ENCODE peak calls at places on chromosomes 5 and 9, in ten cellular contexts. S is left lobe of liver; P is NCI-H1436; L is H4; Z is AG09309; Y is stimulated activated CD4-positive, alpha-beta T cell treated with anti-CD3 and anti-CD28 coated beads, Interleukin-1b, Interleukin-23, amount 100 ng/mL, for 1 hour; M is GM20000; U is activated T-cell treated with anti-CD3 and anti-CD28 coated beads, Interleukin-2, amount 50 U/mL, for 72 hours; F is mesothelial cell of epicardium; V is stimulated activated CD8-positive, alpha-beta memory T cell treated with anti-CD3 and anti-CD28 coated beads, Interleukin-7, amount 100 ng/mL, for 24 hours. B is an unnamed sample.
A peak's percentile ranks its signal among the peaks of the same experiment; 100 is the strongest.

GRCh38 chr5:91487420-91487819 is 104.3 kb upstream of the ARRDC3 start:
- DNase-seq in S (no peak), P (no peak), L (no peak), Z (no peak), Y (no peak), M (no peak), U (no peak), F (no peak), V (no peak), B (no peak)

GRCh38 chr5:95244479-95244878 is 40.4 kb downstream of the MCTP1 start:
- DNase-seq in S (no peak), P (no peak), L (no peak), Z (no peak), Y (no peak), M (no peak), U (no peak), F (no peak), V (no peak), B (no peak)

GRCh38 chr5:39501403-39501802 is 76.6 kb upstream of the DAB2 start:
- DNase-seq in S (no peak), P (no peak), L (peak; percentile 58), Z (no peak), Y (no peak), M (no peak), U (no peak), F (no peak), V (no peak), B (peak; percentile 81)

GRCh38 chr5:107776506-107776905 is 105.8 kb upstream of the EFNA5 start:
- DNase-seq in S (no peak), P (no peak), L (no peak), Z (no peak), Y (no peak), M (no peak), U (no peak), F (no peak), V (no peak), B (no peak)

GRCh38 chr5:172858990-172859811 is 25.1 kb downstream of the ERGIC1 start:
- DNase-seq in S (peak; percentile 83), P (no peak), L (no peak), Z (no peak), Y (no peak), M (no peak), U (no peak), F (no peak), V (no peak), B (peak; percentile 90)

GRCh38 chr5:6362846-6363245 is 15.5 kb downstream of the MED10 start:
- DNase-seq in S (peak; percentile 27), P (peak; percentile 35), L (no peak), Z (no peak), Y (no peak), M (no peak), U (no peak), F (no peak), V (no peak), B (no peak)

GRCh38 chr9:136003356-136004218 is 42.4 kb upstream of the UBAC1 start:
- DNase-seq in S (no peak), P (no peak), L (no peak), Z (no peak), Y (no peak), M (no peak), U (no peak), F (no peak), V (no peak), B (no peak)

GRCh38 chr9:69036319-69036718 is 767 bp downstream of the FXN start:
- DNase-seq in S (peak; percentile 56), P (no peak), L (no peak), Z (no peak), Y (no peak), M (peak; percentile 56), U (peak; percentile 18), F (no peak), V (no peak), B (no peak)

GRCh38 chr5:168681556-168682183 is 102.5 kb upstream of the PANK3 start:
- DNase-seq in S (peak; percentile 89), P (no peak), L (no peak), Z (peak; percentile 27), Y (no peak), M (no peak), U (peak; percentile 8), F (no peak), V (no peak), B (no peak)

GRCh38 chr5:150428106-150428876 is 15.6 kb upstream of the CD74 start:
- DNase-seq in S (peak; percentile 84), P (no peak), L (no peak), Z (no peak), Y (no peak), M (no peak), U (no peak), F (no peak), V (no peak), B (peak; percentile 91)

GRCh38 chr5:60403343-60404006 is 296.5 kb downstream of the DEPDC1B start:
- DNase-seq in S (no peak), P (no peak), L (no peak), Z (no peak), Y (no peak), M (no peak), U (no peak), F (no peak), V (no peak), B (no peak)

GRCh38 chr5:76111510-76112174 is 28.5 kb downstream of the SV2C start:
- DNase-seq in S (no peak), P (no peak), L (peak; percentile 19), Z (no peak), Y (no peak), M (no peak), U (no peak), F (no peak), V (no peak), B (no peak)

GRCh38 chr5:157126-157715 is 34.1 kb upstream of the LRRC14B start:
- DNase-seq in S (no peak), P (no peak), L (no peak), Z (no peak), Y (no peak), M (no peak), U (no peak), F (no peak), V (no peak), B (peak; percentile 28)

GRCh38 chr9:103397868-103398600 is 402.9 kb downstream of the CYLC2 start:
- DNase-seq in S (peak; percentile 59), P (peak; percentile 33), L (peak; percentile 59), Z (no peak), Y (no peak), M (peak; percentile 26), U (peak; percentile 22), F (no peak), V (no peak), B (no peak)

GRCh38 chr5:50292735-50293394 is 148.2 kb downstream of the EMB start:
- DNase-seq in S (no peak), P (no peak), L (no peak), Z (no peak), Y (no peak), M (no peak), U (no peak), F (no peak), V (no peak), B (peak; percentile 55)

GRCh38 chr5:114449836-114450515 is 88.1 kb downstream of the KCNN2 start:
- DNase-seq in S (peak; percentile 71), P (peak; percentile 8), L (peak; percentile 67), Z (no peak), Y (no peak), M (peak; percentile 74), U (peak; percentile 57), F (peak; percentile 42), V (peak; percentile 18), B (peak; percentile 76)

GRCh38 chr5:136006767-136007251 is 22.0 kb upstream of the TGFBI start:
- DNase-seq in S (no peak), P (no peak), L (peak; percentile 62), Z (peak; percentile 88), Y (no peak), M (no peak), U (no peak), F (no peak), V (no peak), B (no peak)

GRCh38 chr9:114889802-114890224 is 40.6 kb downstream of the TNFSF8 start:
- DNase-seq in S (no peak), P (no peak), L (peak; percentile 56), Z (no peak), Y (no peak), M (no peak), U (peak; percentile 45), F (no peak), V (no peak), B (no peak)

GRCh38 chr5:79802995-79803394 is 113.4 kb downstream of the CMYA5 start:
- DNase-seq in S (no peak), P (no peak), L (no peak), Z (no peak), Y (no peak), M (no peak), U (no peak), F (no peak), V (no peak), B (no peak)

GRCh38 chr9:24793711-24794110 is 248.0 kb upstream of the IZUMO3 start:
- DNase-seq in S (no peak), P (no peak), L (no peak), Z (no peak), Y (no peak), M (no peak), U (no peak), F (no peak), V (no peak), B (no peak)

GRCh38 chr5:151683936-151684586 is 2.7 kb downstream of the SPARC start:
- DNase-seq in S (no peak), P (no peak), L (no peak), Z (no peak), Y (no peak), M (no peak), U (no peak), F (no peak), V (no peak), B (no peak)

GRCh38 chr5:178667685-178668084 is 40.8 kb upstream of the CLK4 start:
- DNase-seq in S (no peak), P (no peak), L (no peak), Z (no peak), Y (no peak), M (no peak), U (no peak), F (no peak), V (no peak), B (no peak)

GRCh38 chr5:59665086-59665831 is 228.3 kb downstream of the PDE4D start:
- DNase-seq in S (no peak), P (no peak), L (no peak), Z (no peak), Y (no peak), M (no peak), U (no peak), F (no peak), V (no peak), B (no peak)

GRCh38 chr9:133627341-133627740 is 8.8 kb upstream of the DBH start:
- DNase-seq in S (no peak), P (no peak), L (no peak), Z (no peak), Y (no peak), M (no peak), U (no peak), F (no peak), V (no peak), B (no peak)

GRCh38 chr9:120398286-120398685 is 181.7 kb downstream of the CDK5RAP2 start:
- DNase-seq in S (no peak), P (no peak), L (no peak), Z (no peak), Y (no peak), M (no peak), U (no peak), F (no peak), V (no peak), B (no peak)

GRCh38 chr5:41087461-41087860 is 16.3 kb upstream of the MROH2B start:
- DNase-seq in S (no peak), P (no peak), L (no peak), Z (no peak), Y (no peak), M (no peak), U (no peak), F (no peak), V (no peak), B (no peak)

GRCh38 chr9:70534058-70534457 is 119.6 kb upstream of the KLF9 start:
- DNase-seq in S (no peak), P (no peak), L (no peak), Z (no peak), Y (no peak), M (no peak), U (no peak), F (no peak), V (no peak), B (no peak)

GRCh38 chr5:178422400-178422775 is 167.8 kb downstream of the COL23A1 start:
- DNase-seq in S (no peak), P (no peak), L (no peak), Z (no peak), Y (no peak), M (no peak), U (no peak), F (no peak), V (no peak), B (peak; percentile 44)